ENCODE peak calls at places on chromosome 14, in five cellular contexts. One of them, this sample, is unnamed.

GRCh38 chr14:66121859-66122258 is 364.3 kb upstream of the CCDC196 start:
- DNase-seq in nephron progenitor cell: no peak
- DNase-seq in HFF-Myc: no peak
- DNase-seq in mucosa of descending colon: no peak
- DNase-seq in AG04449: no peak
- DNase-seq in this sample: no peak

GRCh38 chr14:42869681-42870080 is 1263.0 kb downstream of the LRFN5 start:
- DNase-seq in nephron progenitor cell: no peak
- DNase-seq in HFF-Myc: peak
- DNase-seq in mucosa of descending colon: no peak
- DNase-seq in AG04449: no peak
- DNase-seq in this sample: no peak

GRCh38 chr14:53953828-53954550 is 2.6 kb downstream of the BMP4 start:
- DNase-seq in nephron progenitor cell: peak
- DNase-seq in HFF-Myc: no peak
- DNase-seq in mucosa of descending colon: peak
- DNase-seq in AG04449: no peak
- DNase-seq in this sample: no peak

GRCh38 chr14:24116111-24116809 is 1.5 kb upstream of the NRL start:
- DNase-seq in nephron progenitor cell: no peak
- DNase-seq in HFF-Myc: no peak
- DNase-seq in mucosa of descending colon: no peak
- DNase-seq in AG04449: no peak
- DNase-seq in this sample: no peak

GRCh38 chr14:88829188-88829587 is 4.7 kb downstream of the TTC8 start:
- DNase-seq in nephron progenitor cell: no peak
- DNase-seq in HFF-Myc: no peak
- DNase-seq in mucosa of descending colon: no peak
- DNase-seq in AG04449: no peak
- DNase-seq in this sample: no peak

GRCh38 chr14:92880351-92880750 is 42.6 kb upstream of the CHGA start:
- DNase-seq in nephron progenitor cell: no peak
- DNase-seq in HFF-Myc: no peak
- DNase-seq in mucosa of descending colon: no peak
- DNase-seq in AG04449: no peak
- DNase-seq in this sample: no peak

GRCh38 chr14:58812050-58812690 is 174.4 kb downstream of the DACT1 start:
- DNase-seq in nephron progenitor cell: no peak
- DNase-seq in HFF-Myc: no peak
- DNase-seq in mucosa of descending colon: no peak
- DNase-seq in AG04449: no peak
- DNase-seq in this sample: no peak

GRCh38 chr14:68966872-68967301 is 12.2 kb downstream of the ACTN1 start:
- DNase-seq in nephron progenitor cell: no peak
- DNase-seq in HFF-Myc: no peak
- DNase-seq in mucosa of descending colon: no peak
- DNase-seq in AG04449: no peak
- DNase-seq in this sample: no peak

GRCh38 chr14:68495101-68495637 is 297.7 kb downstream of the ZFP36L1 start:
- DNase-seq in nephron progenitor cell: no peak
- DNase-seq in HFF-Myc: no peak
- DNase-seq in mucosa of descending colon: no peak
- DNase-seq in AG04449: no peak
- DNase-seq in this sample: no peak

GRCh38 chr14:70018713-70019201 is 139.5 kb downstream of the SMOC1 start:
- DNase-seq in nephron progenitor cell: no peak
- DNase-seq in HFF-Myc: no peak
- DNase-seq in mucosa of descending colon: peak
- DNase-seq in AG04449: no peak
- DNase-seq in this sample: no peak

GRCh38 chr14:104238424-104239184 is 100.2 kb downstream of the KIF26A start:
- DNase-seq in nephron progenitor cell: no peak
- DNase-seq in HFF-Myc: no peak
- DNase-seq in mucosa of descending colon: peak
- DNase-seq in AG04449: no peak
- DNase-seq in this sample: no peak

GRCh38 chr14:73776194-73776537 is 62.0 kb upstream of the PNMA1 start:
- DNase-seq in nephron progenitor cell: no peak
- DNase-seq in HFF-Myc: no peak
- DNase-seq in mucosa of descending colon: no peak
- DNase-seq in AG04449: no peak
- DNase-seq in this sample: no peak

GRCh38 chr14:100081997-100082625 is 16.9 kb downstream of the EVL start:
- DNase-seq in nephron progenitor cell: no peak
- DNase-seq in HFF-Myc: no peak
- DNase-seq in mucosa of descending colon: no peak
- DNase-seq in AG04449: no peak
- DNase-seq in this sample: no peak

GRCh38 chr14:99124482-99125104 is 147.4 kb downstream of the BCL11B start:
- DNase-seq in nephron progenitor cell: no peak
- DNase-seq in HFF-Myc: no peak
- DNase-seq in mucosa of descending colon: no peak
- DNase-seq in AG04449: no peak
- DNase-seq in this sample: no peak

GRCh38 chr14:105487449-105487985 is 831 bp downstream of the CRIP1 start:
- DNase-seq in nephron progenitor cell: peak
- DNase-seq in HFF-Myc: no peak
- DNase-seq in mucosa of descending colon: peak
- DNase-seq in AG04449: no peak
- DNase-seq in this sample: no peak

GRCh38 chr14:100413699-100414098 is 90.6 kb downstream of the SLC25A47 start:
- DNase-seq in nephron progenitor cell: no peak
- DNase-seq in HFF-Myc: no peak
- DNase-seq in mucosa of descending colon: no peak
- DNase-seq in AG04449: no peak
- DNase-seq in this sample: no peak

GRCh38 chr14:105118646-105119409 is 49.7 kb downstream of the JAG2 start:
- DNase-seq in nephron progenitor cell: no peak
- DNase-seq in HFF-Myc: no peak
- DNase-seq in mucosa of descending colon: no peak
- DNase-seq in AG04449: no peak
- DNase-seq in this sample: no peak

GRCh38 chr14:101315802-101316296 is 245.4 kb upstream of the DIO3 start:
- DNase-seq in nephron progenitor cell: no peak
- DNase-seq in HFF-Myc: no peak
- DNase-seq in mucosa of descending colon: no peak
- DNase-seq in AG04449: no peak
- DNase-seq in this sample: no peak

GRCh38 chr14:29654910-29655590 is 272.6 kb downstream of the PRKD1 start:
- DNase-seq in nephron progenitor cell: no peak
- DNase-seq in HFF-Myc: no peak
- DNase-seq in mucosa of descending colon: no peak
- DNase-seq in AG04449: no peak
- DNase-seq in this sample: no peak

GRCh38 chr14:57171903-57172302 is 96.8 kb downstream of the EXOC5 start:
- DNase-seq in nephron progenitor cell: no peak
- DNase-seq in HFF-Myc: no peak
- DNase-seq in mucosa of descending colon: no peak
- DNase-seq in AG04449: no peak
- DNase-seq in this sample: no peak

GRCh38 chr14:50670196-50670875 is 2.2 kb upstream of the SAV1 start:
- DNase-seq in nephron progenitor cell: no peak
- DNase-seq in HFF-Myc: no peak
- DNase-seq in mucosa of descending colon: no peak
- DNase-seq in AG04449: no peak
- DNase-seq in this sample: no peak

GRCh38 chr14:60650382-60650961 is 1.2 kb upstream of the SIX1 start:
- DNase-seq in nephron progenitor cell: no peak
- DNase-seq in HFF-Myc: no peak
- DNase-seq in mucosa of descending colon: no peak
- DNase-seq in AG04449: no peak
- DNase-seq in this sample: no peak

GRCh38 chr14:98956616-98957015 is 315.4 kb downstream of the BCL11B start:
- DNase-seq in nephron progenitor cell: no peak
- DNase-seq in HFF-Myc: no peak
- DNase-seq in mucosa of descending colon: no peak
- DNase-seq in AG04449: no peak
- DNase-seq in this sample: no peak

GRCh38 chr14:105859717-105860614 is 333.6 kb downstream of the TMEM121 start:
- DNase-seq in nephron progenitor cell: no peak
- DNase-seq in HFF-Myc: no peak
- DNase-seq in mucosa of descending colon: peak
- DNase-seq in AG04449: no peak
- DNase-seq in this sample: no peak

GRCh38 chr14:50772361-50772760 is 58.6 kb downstream of the NIN start:
- DNase-seq in nephron progenitor cell: no peak
- DNase-seq in HFF-Myc: peak
- DNase-seq in mucosa of descending colon: no peak
- DNase-seq in AG04449: no peak
- DNase-seq in this sample: no peak

DNA sequence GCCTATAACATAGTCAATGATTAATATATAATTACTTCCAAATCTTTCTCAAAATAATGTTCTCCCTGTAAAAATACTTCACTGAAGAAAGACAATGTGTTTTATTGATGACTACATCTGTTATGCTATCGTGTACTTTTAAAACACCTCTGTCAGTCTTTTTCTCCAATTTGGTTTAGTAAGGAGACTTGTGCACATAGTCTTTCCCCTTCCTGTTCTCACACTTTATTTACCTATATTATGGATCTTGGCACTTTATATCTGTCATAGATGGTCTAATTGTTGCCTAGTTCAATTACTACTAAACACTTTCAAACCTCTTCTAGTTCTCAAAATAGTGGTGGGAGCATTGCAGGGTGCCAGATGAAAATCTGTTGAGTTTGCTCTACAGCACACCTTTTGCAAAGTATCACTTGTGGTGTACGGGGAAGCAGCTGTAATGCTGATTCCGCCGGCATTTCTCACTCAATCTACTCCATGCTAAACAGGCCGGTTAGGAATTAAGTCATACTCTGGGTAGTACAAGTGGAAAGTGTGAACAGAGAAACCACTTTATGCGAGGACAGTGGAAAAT is 1.1 kb upstream of the INSM2 start:
- DNase-seq in nephron progenitor cell: no peak
- DNase-seq in HFF-Myc: no peak
- DNase-seq in mucosa of descending colon: no peak
- DNase-seq in AG04449: no peak
- DNase-seq in this sample: no peak
- TF ChIP-seq CTCF in nephron progenitor cell: no peak
- TF ChIP-seq CTCF in HFF-Myc: no peak
- TF ChIP-seq CTCF in mucosa of descending colon: no peak
- TF ChIP-seq CTCF in AG04449: no peak
- TF ChIP-seq CTCF in this sample: no peak

DNA sequence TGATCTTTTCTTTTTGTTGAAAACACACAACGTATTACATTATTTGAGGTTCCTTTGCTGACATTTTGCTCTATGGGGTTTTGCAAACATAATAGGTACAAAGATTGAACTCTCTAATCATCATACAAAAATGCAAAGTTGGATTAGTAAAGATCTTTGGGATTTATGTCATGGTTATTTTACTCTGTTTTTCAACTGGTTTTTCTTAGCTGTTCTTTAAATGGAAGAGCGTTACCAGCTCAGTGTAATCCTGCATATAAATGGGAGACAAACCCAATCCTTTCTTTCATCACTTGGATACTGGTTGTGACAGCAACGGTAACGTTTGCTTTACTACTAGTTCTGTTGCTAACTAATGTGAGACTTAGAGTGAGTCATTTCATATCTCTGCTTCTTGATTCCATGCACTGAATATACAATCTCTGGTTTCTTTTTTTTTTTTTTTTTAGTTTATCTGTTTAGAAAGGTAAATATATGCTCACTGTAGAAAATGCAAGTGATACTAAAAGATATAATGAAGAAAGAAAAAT is 105.0 kb upstream of the NOVA1 start:
- DNase-seq in nephron progenitor cell: no peak
- DNase-seq in HFF-Myc: no peak
- DNase-seq in mucosa of descending colon: no peak
- DNase-seq in AG04449: no peak
- DNase-seq in this sample: no peak
- TF ChIP-seq CTCF in nephron progenitor cell: no peak
- TF ChIP-seq CTCF in HFF-Myc: no peak
- TF ChIP-seq CTCF in mucosa of descending colon: no peak
- TF ChIP-seq CTCF in AG04449: no peak
- TF ChIP-seq CTCF in this sample: no peak

GRCh38 chr14:45083979-45084722 is at the start of gene PRPF39:
- DNase-seq in nephron progenitor cell: peak
- DNase-seq in HFF-Myc: peak
- DNase-seq in mucosa of descending colon: peak
- DNase-seq in AG04449: no peak
- DNase-seq in this sample: peak
- TF ChIP-seq CTCF in nephron progenitor cell: no peak
- TF ChIP-seq CTCF in HFF-Myc: no peak
- TF ChIP-seq CTCF in mucosa of descending colon: no peak
- TF ChIP-seq CTCF in AG04449: no peak
- TF ChIP-seq CTCF in this sample: no peak

DNA sequence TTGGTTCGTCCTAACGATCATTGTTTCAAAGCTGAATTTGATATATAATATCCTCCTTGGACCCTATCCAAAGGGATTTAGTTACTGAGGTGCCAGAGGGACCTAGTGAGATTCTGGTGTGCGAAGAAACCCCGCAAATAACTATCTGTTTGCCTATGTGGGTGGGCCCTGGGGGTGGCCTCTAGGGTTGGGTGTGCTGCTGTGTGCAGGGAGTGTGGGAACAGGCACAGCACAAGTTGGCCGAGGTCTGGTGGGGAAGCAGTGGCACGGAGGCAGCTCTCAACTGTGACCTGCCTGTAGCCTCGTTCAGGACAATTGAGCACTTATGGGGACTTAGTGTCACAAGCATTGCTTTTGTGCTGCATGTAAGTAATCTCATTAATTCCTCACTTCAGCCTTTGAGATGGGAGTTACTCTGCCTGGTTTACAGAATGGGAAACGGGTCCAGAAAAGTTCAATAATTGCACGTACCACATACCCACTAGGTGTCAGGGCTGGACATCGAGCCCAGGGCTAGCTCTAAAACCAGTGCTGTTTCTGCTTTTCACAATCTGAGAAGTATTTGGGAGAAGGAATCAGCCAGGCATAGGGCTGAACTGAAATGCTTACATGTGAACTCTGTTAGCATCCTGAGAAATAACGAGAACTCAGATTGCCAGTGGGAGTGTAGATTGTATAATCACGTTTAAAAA is 58.8 kb downstream of the TECPR2 start:
- DNase-seq in nephron progenitor cell: no peak
- DNase-seq in HFF-Myc: no peak
- DNase-seq in mucosa of descending colon: no peak
- DNase-seq in AG04449: no peak
- DNase-seq in this sample: no peak
- TF ChIP-seq CTCF in nephron progenitor cell: no peak
- TF ChIP-seq CTCF in HFF-Myc: no peak
- TF ChIP-seq CTCF in mucosa of descending colon: no peak
- TF ChIP-seq CTCF in AG04449: no peak
- TF ChIP-seq CTCF in this sample: no peak